ENCODE peak calls at places on chromosomes 5 and 9, in six cellular contexts. C is HL-60; A is lung; Y is fibroblast of pulmonary artery; I is CD8-positive, alpha-beta T cell; H is mesothelial cell of epicardium. V is an unnamed sample.

GRCh38 chr5:78527054-78527884 is 121.3 kb downstream of the LHFPL2 start:
- DNase-seq in C (no peak), A (peak), Y (peak), I (no peak), H (no peak), V (no peak)

GRCh38 chr9:93576296-93577044 is at the start of gene PHF2:
- DNase-seq in C (no peak), A (no peak), Y (peak), I (peak), H (no peak), V (no peak)

GRCh38 chr9:35696520-35697215 is 6.9 kb upstream of the TPM2 start:
- DNase-seq in C (peak), A (peak), Y (peak), I (peak), H (no peak), V (peak)

GRCh38 chr5:93583525-93583798 is 440 bp downstream of the NR2F1 start:
- DNase-seq in C (no peak), A (no peak), Y (no peak), I (no peak), H (no peak), V (no peak)

GRCh38 chr9:2764371-2764770 is 47.1 kb downstream of the KCNV2 start:
- DNase-seq in C (peak), A (no peak), Y (no peak), I (no peak), H (no peak), V (no peak)

GRCh38 chr5:179795049-179795862 is 1.5 kb downstream of the LTC4S start:
- DNase-seq in C (no peak), A (peak), Y (no peak), I (no peak), H (no peak), V (no peak)

GRCh38 chr5:100841358-100842076 is 61.6 kb downstream of the ST8SIA4 start:
- DNase-seq in C (no peak), A (no peak), Y (peak), I (no peak), H (no peak), V (no peak)

GRCh38 chr9:38208206-38208901 is 139.3 kb upstream of the SHB start:
- DNase-seq in C (no peak), A (no peak), Y (no peak), I (no peak), H (no peak), V (no peak)

GRCh38 chr9:11163843-11164242 is 551.0 kb upstream of the PTPRD start:
- DNase-seq in C (no peak), A (no peak), Y (no peak), I (no peak), H (no peak), V (no peak)
- TF ChIP-seq CTCF in C (no peak), A (no peak), Y (no peak), I (no peak), H (no peak), V (no peak)

GRCh38 chr9:132754236-132754635 is 84.0 kb downstream of the GTF3C4 start:
- DNase-seq in C (no peak), A (no peak), Y (no peak), I (no peak), H (no peak), V (no peak)
- TF ChIP-seq CTCF in C (no peak), A (no peak), Y (no peak), I (no peak), H (no peak), V (no peak)

GRCh38 chr5:7904170-7904569 is 35.2 kb downstream of the MTRR start:
- DNase-seq in C (no peak), A (no peak), Y (peak), I (no peak), H (no peak), V (no peak)
- TF ChIP-seq CTCF in C (no peak), A (no peak), Y (no peak), I (no peak), H (no peak), V (no peak)

GRCh38 chr9:112848316-112849151 is 42.1 kb downstream of the SLC46A2 start:
- DNase-seq in C (peak), A (no peak), Y (peak), I (no peak), H (no peak), V (no peak)
- TF ChIP-seq CTCF in C (no peak), A (no peak), Y (no peak), I (no peak), H (no peak), V (no peak)

GRCh38 chr9:79023134-79023577 is 548.6 kb upstream of the TLE4 start:
- DNase-seq in C (no peak), A (no peak), Y (peak), I (no peak), H (no peak), V (no peak)

GRCh38 chr9:79026311-79026710 is 545.5 kb upstream of the TLE4 start:
- DNase-seq in C (no peak), A (no peak), Y (no peak), I (no peak), H (no peak), V (peak)

GRCh38 chr9:79028101-79028500 is 543.7 kb upstream of the TLE4 start:
- DNase-seq in C (no peak), A (no peak), Y (peak), I (no peak), H (no peak), V (no peak)
- TF ChIP-seq CTCF in C (no peak), A (no peak), Y (no peak), I (no peak), H (no peak), V (no peak)

GRCh38 chr5:145778144-145778900 is 56.8 kb downstream of the PRELID2 start:
- DNase-seq in C (no peak), A (no peak), Y (no peak), I (no peak), H (no peak), V (no peak)
- TF ChIP-seq CTCF in C (no peak), A (no peak), Y (no peak), I (no peak), H (no peak), V (no peak)

V was measured in GM12864.